ENCODE peak calls at places on chromosomes 1 and 21, in four cellular contexts. One of them, this sample, is unnamed.

GRCh38 chr1:94646786-94647555 is 105.4 kb upstream of the F3 start:
- DNase-seq in endothelial cell: no peak
- DNase-seq in upper lobe of left lung: no peak
- DNase-seq in brain microvascular endothelial cell: no peak
- DNase-seq in this sample: no peak

GRCh38 chr21:45570826-45571601 is 28.8 kb upstream of the SLC19A1 start:
- DNase-seq in endothelial cell: no peak
- DNase-seq in upper lobe of left lung: no peak
- DNase-seq in brain microvascular endothelial cell: peak
- DNase-seq in this sample: peak

GRCh38 chr21:15309721-15310120 is 244.9 kb upstream of the NRIP1 start:
- DNase-seq in endothelial cell: no peak
- DNase-seq in upper lobe of left lung: no peak
- DNase-seq in brain microvascular endothelial cell: no peak
- DNase-seq in this sample: no peak

GRCh38 chr1:151963288-151963687 is 30.4 kb downstream of the S100A10 start:
- DNase-seq in endothelial cell: no peak
- DNase-seq in upper lobe of left lung: no peak
- DNase-seq in brain microvascular endothelial cell: no peak
- DNase-seq in this sample: no peak

GRCh38 chr1:64393790-64394189 is 76.1 kb upstream of the CACHD1 start:
- DNase-seq in endothelial cell: no peak
- DNase-seq in upper lobe of left lung: no peak
- DNase-seq in brain microvascular endothelial cell: no peak
- DNase-seq in this sample: no peak

GRCh38 chr1:222754386-222755139 is 17.6 kb downstream of the FAM177B start:
- DNase-seq in endothelial cell: no peak
- DNase-seq in upper lobe of left lung: no peak
- DNase-seq in brain microvascular endothelial cell: peak
- DNase-seq in this sample: peak

GRCh38 chr21:33395866-33396265 is 7.3 kb upstream of the IFNGR2 start:
- DNase-seq in endothelial cell: no peak
- DNase-seq in upper lobe of left lung: no peak
- DNase-seq in brain microvascular endothelial cell: no peak
- DNase-seq in this sample: no peak

GRCh38 chr1:3618904-3619671 is 5.7 kb upstream of the TPRG1L start:
- DNase-seq in endothelial cell: peak
- DNase-seq in upper lobe of left lung: peak
- DNase-seq in brain microvascular endothelial cell: peak
- DNase-seq in this sample: peak

GRCh38 chr21:35503646-35504045 is 454.5 kb upstream of the RUNX1 start:
- DNase-seq in endothelial cell: no peak
- DNase-seq in upper lobe of left lung: no peak
- DNase-seq in brain microvascular endothelial cell: no peak
- DNase-seq in this sample: no peak

GRCh38 chr1:32811265-32811664 is 5.9 kb downstream of the YARS1 start:
- DNase-seq in endothelial cell: no peak
- DNase-seq in upper lobe of left lung: no peak
- DNase-seq in brain microvascular endothelial cell: no peak
- DNase-seq in this sample: no peak

GRCh38 chr1:18299441-18300338 is 181.0 kb upstream of the KLHDC7A start:
- DNase-seq in endothelial cell: peak
- DNase-seq in upper lobe of left lung: no peak
- DNase-seq in brain microvascular endothelial cell: no peak
- DNase-seq in this sample: no peak

GRCh38 chr1:148334339-148335130 is 148.6 kb downstream of the PPIAL4G start:
- DNase-seq in endothelial cell: peak
- DNase-seq in upper lobe of left lung: peak
- DNase-seq in brain microvascular endothelial cell: peak
- DNase-seq in this sample: no peak

GRCh38 chr1:99548924-99549605 is 96.8 kb upstream of the PALMD start:
- DNase-seq in endothelial cell: no peak
- DNase-seq in upper lobe of left lung: no peak
- DNase-seq in brain microvascular endothelial cell: peak
- DNase-seq in this sample: no peak

GRCh38 chr1:196779093-196779492 is 4.5 kb downstream of the CFHR3 start:
- DNase-seq in endothelial cell: no peak
- DNase-seq in upper lobe of left lung: no peak
- DNase-seq in brain microvascular endothelial cell: no peak
- DNase-seq in this sample: no peak

GRCh38 chr1:27719286-27720251 is 6.2 kb upstream of the FAM76A start:
- DNase-seq in endothelial cell: no peak
- DNase-seq in upper lobe of left lung: no peak
- DNase-seq in brain microvascular endothelial cell: no peak
- DNase-seq in this sample: no peak

DNA sequence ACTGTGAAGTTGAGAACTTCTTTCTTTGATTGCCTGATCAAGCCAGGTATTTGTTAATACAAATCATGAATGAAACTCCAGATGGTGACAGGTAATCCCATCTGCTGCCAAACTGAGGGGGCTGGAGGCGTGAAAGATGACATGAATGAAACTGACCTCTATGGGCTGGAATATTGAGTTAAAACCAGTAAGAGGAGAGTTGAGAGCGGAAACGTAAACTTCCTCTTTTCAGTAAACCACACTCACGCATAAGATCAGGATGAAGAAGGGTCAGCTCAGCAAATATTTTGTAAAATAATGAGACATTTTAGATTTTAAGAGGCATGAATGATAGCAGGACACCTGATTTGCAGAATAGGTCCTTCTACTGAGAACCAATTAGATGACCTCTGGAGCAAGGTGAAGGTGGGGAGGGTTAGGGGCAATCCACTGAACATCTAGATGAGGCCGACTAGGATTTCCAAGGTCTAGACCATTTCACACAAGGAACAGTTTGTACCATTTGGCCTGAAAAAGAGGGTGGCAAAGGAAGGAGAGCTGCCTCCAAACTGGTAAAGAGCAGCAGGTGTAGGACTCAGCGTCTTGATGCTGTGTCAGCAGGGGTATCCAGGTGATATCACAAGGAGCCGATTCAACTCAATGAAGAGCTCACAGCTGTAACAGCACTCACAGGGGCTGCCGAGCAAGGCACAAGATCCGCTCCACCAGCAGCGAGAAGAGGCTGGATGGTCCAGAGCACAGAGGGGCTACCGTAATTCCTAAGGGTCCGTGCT is 132.6 kb downstream of the NTPCR start:
- DNase-seq in endothelial cell: no peak
- DNase-seq in upper lobe of left lung: no peak
- DNase-seq in brain microvascular endothelial cell: no peak
- DNase-seq in this sample: no peak
- TF ChIP-seq CTCF in endothelial cell: no peak
- TF ChIP-seq CTCF in upper lobe of left lung: no peak
- TF ChIP-seq CTCF in brain microvascular endothelial cell: no peak
- TF ChIP-seq CTCF in this sample: no peak

DNA sequence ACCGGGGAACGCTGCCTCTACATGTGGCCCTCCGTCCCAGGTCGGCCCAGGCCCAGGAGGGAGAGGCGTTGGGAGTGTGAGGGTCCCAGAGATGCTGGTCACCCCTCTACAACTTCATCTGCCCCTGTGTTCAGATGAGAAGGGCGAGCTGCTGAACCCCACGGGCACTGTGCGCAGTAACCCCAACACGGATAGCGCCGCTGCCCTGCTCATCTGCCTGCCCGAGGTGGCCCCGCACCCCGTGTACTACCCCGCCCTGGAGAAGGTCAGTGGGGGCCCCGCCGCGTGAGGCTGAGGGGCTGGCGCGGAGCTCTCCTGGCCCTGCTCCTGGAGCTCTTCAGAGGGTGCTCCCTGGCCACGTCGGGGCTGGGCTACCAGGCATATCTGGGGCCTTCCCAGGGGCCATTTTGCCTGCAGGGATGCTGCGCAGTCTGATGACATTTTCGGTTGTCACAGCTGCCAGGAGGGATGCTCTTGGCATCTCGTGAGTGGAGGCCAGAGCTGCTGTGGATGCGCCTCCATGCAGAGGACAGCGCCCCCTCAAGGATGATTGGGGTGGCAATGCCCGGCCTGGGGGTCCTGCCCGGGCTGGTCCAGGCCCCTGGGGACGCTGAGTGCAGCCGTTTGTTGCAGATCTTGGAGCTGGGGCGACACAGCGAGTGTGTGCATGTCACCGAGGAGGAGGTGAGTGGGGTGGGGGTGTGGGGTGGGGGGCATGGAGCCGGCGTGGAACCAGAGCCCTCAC is 68.6 kb downstream of the PIK3CD start:
- DNase-seq in endothelial cell: peak
- DNase-seq in upper lobe of left lung: peak
- DNase-seq in brain microvascular endothelial cell: no peak
- DNase-seq in this sample: no peak
- TF ChIP-seq CTCF in endothelial cell: peak
- TF ChIP-seq CTCF in upper lobe of left lung: no peak
- TF ChIP-seq CTCF in brain microvascular endothelial cell: no peak
- TF ChIP-seq CTCF in this sample: no peak

GRCh38 chr1:227729144-227729880 is 5.8 kb downstream of the JMJD4 start:
- DNase-seq in endothelial cell: no peak
- DNase-seq in upper lobe of left lung: no peak
- DNase-seq in brain microvascular endothelial cell: no peak
- DNase-seq in this sample: no peak

GRCh38 chr1:227728892-227729143 is 6.3 kb downstream of the JMJD4 start:
- DNase-seq in endothelial cell: no peak
- DNase-seq in upper lobe of left lung: no peak
- DNase-seq in brain microvascular endothelial cell: no peak
- DNase-seq in this sample: no peak

GRCh38 chr1:227731241-227731677 is 3.8 kb downstream of the JMJD4 start:
- DNase-seq in endothelial cell: no peak
- DNase-seq in upper lobe of left lung: no peak
- DNase-seq in brain microvascular endothelial cell: no peak
- DNase-seq in this sample: no peak

GRCh38 chr1:227730630-227731151 is 4.4 kb downstream of the JMJD4 start:
- DNase-seq in endothelial cell: no peak
- DNase-seq in upper lobe of left lung: no peak
- DNase-seq in brain microvascular endothelial cell: no peak
- DNase-seq in this sample: no peak

DNA sequence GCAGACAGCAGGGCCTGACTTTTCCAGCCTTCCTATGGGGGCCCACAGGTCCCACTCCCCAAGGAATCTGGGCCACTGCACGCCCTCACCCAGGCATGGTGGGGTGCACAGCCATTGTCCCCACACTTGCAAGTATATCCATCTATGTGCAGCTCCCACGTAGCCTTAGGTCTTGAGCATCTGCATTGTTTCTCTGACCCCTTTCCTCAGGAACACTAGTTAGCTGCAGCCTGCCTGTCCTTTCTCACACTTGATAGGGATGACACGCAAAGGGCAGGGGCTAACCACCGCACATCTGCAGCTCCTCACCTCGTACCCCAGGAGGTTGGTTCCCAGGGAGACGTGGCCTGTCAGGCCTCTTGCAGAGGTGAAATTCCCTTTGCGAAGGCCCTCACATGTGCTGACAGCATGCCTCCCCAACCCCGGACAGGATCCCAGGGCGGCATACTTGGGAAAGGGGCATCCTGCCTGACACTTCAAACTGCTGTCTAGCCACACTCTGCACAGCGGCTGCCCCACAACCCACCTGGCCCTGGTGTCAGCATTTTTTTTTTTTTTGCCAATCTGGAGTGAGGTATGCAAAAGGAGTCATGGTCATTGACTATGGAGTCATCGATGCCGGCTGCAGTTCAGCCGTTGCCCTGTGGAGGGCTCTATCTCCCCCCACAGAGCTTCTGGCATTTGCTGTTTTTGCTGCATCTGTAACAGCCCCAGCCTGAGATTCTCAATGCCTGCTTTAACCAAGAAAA is 5.0 kb downstream of the JMJD4 start:
- DNase-seq in endothelial cell: peak
- DNase-seq in upper lobe of left lung: no peak
- DNase-seq in brain microvascular endothelial cell: peak
- DNase-seq in this sample: peak
- TF ChIP-seq CTCF in endothelial cell: peak
- TF ChIP-seq CTCF in upper lobe of left lung: peak
- TF ChIP-seq CTCF in brain microvascular endothelial cell: peak
- TF ChIP-seq CTCF in this sample: peak

DNA sequence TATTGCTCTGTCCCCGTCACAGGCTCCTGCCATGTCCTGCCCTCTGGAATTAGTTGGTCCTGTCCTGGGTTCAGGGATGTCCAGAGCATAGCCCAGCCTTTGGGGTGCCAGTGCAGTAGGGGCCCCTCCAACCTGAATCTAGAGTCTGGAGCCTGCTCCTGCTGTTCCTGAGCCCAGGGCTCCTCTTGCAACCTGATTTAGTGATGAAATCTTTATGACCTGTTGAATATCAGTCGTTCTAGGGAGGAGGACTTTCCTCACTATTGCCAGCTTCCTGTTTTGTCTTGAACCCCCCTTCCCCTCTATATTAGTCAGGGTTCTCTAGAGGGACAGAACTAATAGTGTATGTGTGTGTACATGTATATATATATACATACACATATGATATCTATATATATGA is 42.5 kb upstream of the STUM start:
- DNase-seq in endothelial cell: no peak
- DNase-seq in upper lobe of left lung: no peak
- DNase-seq in brain microvascular endothelial cell: no peak
- DNase-seq in this sample: no peak
- TF ChIP-seq CTCF in endothelial cell: no peak
- TF ChIP-seq CTCF in upper lobe of left lung: no peak
- TF ChIP-seq CTCF in brain microvascular endothelial cell: no peak
- TF ChIP-seq CTCF in this sample: no peak

GRCh38 chr1:86515597-86515996 is 31.3 kb upstream of the CLCA4 start:
- DNase-seq in endothelial cell: peak
- DNase-seq in upper lobe of left lung: no peak
- DNase-seq in brain microvascular endothelial cell: no peak
- DNase-seq in this sample: no peak
- TF ChIP-seq CTCF in endothelial cell: peak
- TF ChIP-seq CTCF in upper lobe of left lung: peak
- TF ChIP-seq CTCF in brain microvascular endothelial cell: peak
- TF ChIP-seq CTCF in this sample: peak

DNA sequence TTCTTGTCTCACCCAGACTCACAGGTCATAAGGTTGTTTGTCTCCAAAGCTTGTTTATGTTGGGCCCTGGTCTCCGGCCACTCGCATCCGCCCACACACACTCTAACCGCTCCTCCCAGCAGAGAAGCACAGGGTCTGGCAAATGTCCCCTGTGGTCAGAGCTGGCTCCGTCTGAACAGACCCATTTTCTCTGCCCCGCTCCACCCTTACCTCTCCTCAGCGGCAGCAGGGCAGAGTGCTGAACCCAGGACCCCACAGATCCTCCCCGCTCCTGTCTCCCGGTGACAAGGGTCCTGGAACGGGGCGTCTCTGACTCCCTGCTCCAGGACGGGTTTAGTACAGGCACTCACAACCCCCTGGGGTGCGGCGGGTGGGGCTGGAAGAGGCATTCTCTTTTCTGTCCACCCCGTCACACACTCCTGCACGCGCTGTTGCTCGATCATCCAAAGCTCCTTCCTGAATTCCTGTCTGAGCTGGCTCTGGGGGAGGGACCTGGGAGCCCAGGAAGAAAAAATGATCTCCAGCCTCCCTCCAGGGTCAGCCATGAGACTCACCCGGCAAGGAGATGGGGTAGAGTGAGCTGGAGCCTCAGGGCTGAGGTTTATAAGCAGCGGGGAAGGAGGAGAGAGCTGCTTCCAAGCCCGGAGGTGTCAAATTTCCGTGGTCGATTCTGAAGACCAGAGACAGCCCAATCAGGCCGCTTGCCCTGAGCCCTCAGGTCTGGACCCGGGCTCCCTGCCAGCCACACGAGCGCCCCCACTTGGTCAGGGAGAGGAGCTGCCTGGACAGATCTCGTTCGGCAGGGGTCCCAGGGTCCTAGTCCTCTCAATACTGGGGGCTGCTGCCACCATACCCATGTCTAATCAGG is at the start of gene S100A13:
- DNase-seq in endothelial cell: peak
- DNase-seq in upper lobe of left lung: peak
- DNase-seq in brain microvascular endothelial cell: peak
- DNase-seq in this sample: peak
- TF ChIP-seq CTCF in endothelial cell: peak
- TF ChIP-seq CTCF in upper lobe of left lung: peak
- TF ChIP-seq CTCF in brain microvascular endothelial cell: peak
- TF ChIP-seq CTCF in this sample: peak